ENCODE peak calls at places on chromosomes 16 and 17, in ten cellular contexts. K, G, H, J, Q, V, R, D, Z and E are unnamed samples. For H3K79me2 and H3K4me1, the result is how much of the 10 kb centered on the place peaks cover.

GRCh38 chr16:878071-878784 is 77.7 kb upstream of the GNG13 start:
- DNase-seq in K (peak), G (peak), H (no peak), J (no peak), Q (peak), V (peak), R (peak), D (no peak), Z (no peak), E (peak)

GRCh38 chr16:261031-261691 is 14.6 kb downstream of the RGS11 start:
- DNase-seq in K (no peak), G (no peak), H (no peak), J (no peak), Q (no peak), V (no peak), R (peak), D (no peak), Z (no peak), E (no peak)

GRCh38 chr16:69108905-69109252 is 3.4 kb downstream of the HAS3 start:
- DNase-seq in K (no peak), G (no peak), H (no peak), J (no peak), Q (no peak), V (no peak), R (no peak), D (no peak), Z (no peak), E (no peak)

GRCh38 chr16:50025544-50025931 is 513 bp downstream of the CNEP1R1 start:
- DNase-seq in K (peak), G (peak), H (peak), J (peak), Q (no peak), V (peak), R (peak), D (no peak), Z (peak), E (peak)

GRCh38 chr16:25155553-25156460 is 44.3 kb downstream of the LCMT1 start:
- DNase-seq in K (no peak), G (peak), H (peak), J (no peak), Q (no peak), V (no peak), R (peak), D (no peak), Z (peak), E (no peak)

GRCh38 chr16:48057085-48057484 is 98.7 kb downstream of the ABCC12 start:
- DNase-seq in K (no peak), G (no peak), H (no peak), J (no peak), Q (no peak), V (no peak), R (no peak), D (no peak), Z (no peak), E (peak)

GRCh38 chr16:23754594-23755483 is at the start of gene CHP2:
- DNase-seq in K (peak), G (no peak), H (peak), J (no peak), Q (no peak), V (no peak), R (peak), D (no peak), Z (no peak), E (no peak)

GRCh38 chr17:56521439-56522141 is 71.9 kb upstream of the NOG start:
- DNase-seq in K (no peak), G (no peak), H (no peak), J (no peak), Q (no peak), V (no peak), R (no peak), D (no peak), Z (no peak), E (no peak)

GRCh38 chr17:73203788-73204479 is 11.1 kb downstream of the COG1 start:
- DNase-seq in K (no peak), G (no peak), H (no peak), J (peak), Q (no peak), V (no peak), R (no peak), D (no peak), Z (no peak), E (no peak)

DNA sequence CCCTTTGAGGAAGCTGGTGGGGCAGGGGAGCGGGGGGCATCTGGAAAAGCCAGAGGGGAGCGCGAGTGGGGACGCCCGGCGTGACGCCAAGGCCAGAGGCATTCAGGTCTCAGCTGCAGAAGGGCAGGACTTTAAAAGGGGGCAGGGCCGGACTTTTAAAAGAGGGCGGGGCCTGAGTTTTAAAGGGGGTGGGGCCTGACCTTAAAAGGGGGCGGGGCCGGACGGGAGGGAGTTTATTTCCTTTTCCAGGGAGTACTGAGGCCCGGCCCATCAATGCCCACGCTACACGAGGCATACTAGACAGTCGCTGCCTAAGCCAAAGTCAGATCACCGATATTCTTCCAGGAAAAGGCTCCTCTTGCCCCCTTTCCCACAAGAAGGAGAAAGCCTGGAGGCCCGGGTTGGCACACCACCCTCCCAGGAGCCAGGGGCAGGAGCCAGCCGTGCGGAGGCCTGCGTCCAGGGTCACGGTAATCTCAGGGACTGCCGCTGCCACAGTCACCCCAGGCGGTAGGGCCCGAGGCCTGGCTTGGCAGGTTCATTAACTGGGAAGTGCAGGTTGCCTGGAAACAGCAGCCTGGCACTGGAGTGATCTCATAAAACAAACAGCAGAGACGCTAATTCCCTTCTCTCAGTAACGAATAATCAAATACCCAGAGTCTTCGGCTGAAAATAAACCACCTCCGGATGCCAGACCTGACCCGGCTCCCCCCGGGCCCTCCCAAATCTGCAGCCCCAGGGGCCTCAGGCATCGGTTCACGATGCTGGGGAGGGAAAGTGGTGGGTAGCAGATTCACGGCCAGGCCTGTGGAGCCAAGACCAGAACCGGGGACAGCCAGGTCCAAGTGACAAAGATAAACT is 90.7 kb downstream of the TIMM22 start:
- DNase-seq in K (peak), G (peak), H (peak), J (no peak), Q (no peak), V (peak), R (peak), D (no peak), Z (no peak), E (peak)
- H3K79me2 ChIP-seq in K (under half), G (under half), H (under half), J (under half), Q (under half), V (under half), R (under half), D (under half), Z (under half), E (under half)

DNA sequence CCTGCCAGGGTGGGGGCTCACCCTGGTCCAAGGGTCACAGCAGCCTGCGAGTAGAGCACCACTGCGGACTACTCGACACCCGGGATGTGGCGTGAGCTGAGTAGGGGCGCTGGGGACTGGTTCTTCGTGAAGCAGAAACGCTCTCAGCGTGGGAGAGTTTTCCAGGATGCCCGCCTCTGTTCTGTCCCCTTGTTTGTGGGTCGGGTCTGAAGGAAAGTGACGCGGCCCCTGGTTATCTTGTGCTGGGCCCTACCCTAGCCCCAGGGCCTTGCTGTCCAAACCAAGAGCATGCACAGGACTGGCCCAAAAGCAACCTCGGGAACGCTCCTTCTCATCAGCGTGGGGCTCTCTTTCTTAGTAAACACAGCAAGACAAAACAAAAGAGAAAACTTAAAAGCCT is 303.3 kb downstream of the IRF8 start:
- DNase-seq in K (no peak), G (no peak), H (no peak), J (no peak), Q (no peak), V (no peak), R (no peak), D (no peak), Z (no peak), E (no peak)
- H3K27ac ChIP-seq in K (no peak), G (no peak), H (no peak), J (no peak), Q (no peak), V (no peak), R (no peak), D (no peak), Z (no peak), E (no peak)

DNA sequence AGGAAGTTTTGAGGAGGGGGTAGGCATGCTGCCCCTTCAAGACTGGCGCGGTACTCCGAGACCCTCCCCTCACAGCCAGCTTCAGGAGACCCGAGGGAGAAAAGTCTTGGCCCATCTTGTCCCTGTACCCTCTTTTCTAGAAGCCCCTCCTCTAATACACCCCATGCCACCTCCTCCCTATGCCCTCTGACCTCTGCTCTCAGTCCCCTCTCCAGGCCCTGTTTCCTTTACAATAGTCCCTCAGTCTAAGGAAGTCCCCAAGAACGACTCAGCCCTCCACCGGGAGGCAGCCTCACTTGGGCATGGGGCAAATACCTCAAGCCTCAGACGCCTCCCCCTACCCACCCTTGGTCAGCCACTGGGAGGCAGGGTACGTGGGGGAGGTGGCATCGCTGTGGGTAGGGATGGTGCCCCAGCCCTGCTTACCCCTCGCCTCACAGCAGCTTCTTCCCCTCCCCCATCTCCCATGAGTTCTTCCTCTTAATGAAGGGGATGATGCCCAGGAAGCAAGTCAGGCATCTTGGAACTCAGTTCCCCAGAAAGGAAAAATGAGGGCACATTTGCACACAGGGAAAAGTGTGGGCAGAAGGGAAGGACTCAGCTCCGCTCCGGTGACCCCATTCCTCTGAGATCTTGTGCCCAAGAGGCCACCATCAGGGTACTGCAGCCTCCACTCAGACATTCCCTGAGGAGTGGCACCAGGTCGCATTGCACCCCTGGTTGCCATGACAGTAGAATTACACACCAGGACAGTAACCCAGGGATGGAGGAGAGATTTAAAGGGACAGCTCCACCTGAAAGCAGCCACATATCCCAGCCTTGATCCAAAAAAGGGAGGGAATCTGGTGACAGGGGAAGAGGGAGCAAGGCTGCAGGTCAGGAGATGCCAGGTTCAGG is 6.2 kb downstream of the MPP2 start:
- DNase-seq in K (peak), G (no peak), H (no peak), J (no peak), Q (no peak), V (no peak), R (peak), D (no peak), Z (no peak), E (no peak)
- H3K4me1 ChIP-seq in K (under half), G (under half), H (under half), J (under half), Q (under half), V (under half), R (under half), D (under half), Z (under half), E (under half)

GRCh38 chr16:12944300-12944699 is 42.9 kb downstream of the SHISA9 start:
- DNase-seq in K (no peak), G (no peak), H (no peak), J (no peak), Q (no peak), V (no peak), R (no peak), D (no peak), Z (no peak), E (no peak)

GRCh38 chr16:12942861-12943260 is 41.5 kb downstream of the SHISA9 start:
- DNase-seq in K (no peak), G (no peak), H (no peak), J (no peak), Q (no peak), V (no peak), R (no peak), D (no peak), Z (no peak), E (no peak)
- H3K79me2 ChIP-seq in K (under half), G (under half), H (half or more), J (under half), Q (under half), V (under half), R (under half), D (under half), Z (under half), E (under half)

DNA sequence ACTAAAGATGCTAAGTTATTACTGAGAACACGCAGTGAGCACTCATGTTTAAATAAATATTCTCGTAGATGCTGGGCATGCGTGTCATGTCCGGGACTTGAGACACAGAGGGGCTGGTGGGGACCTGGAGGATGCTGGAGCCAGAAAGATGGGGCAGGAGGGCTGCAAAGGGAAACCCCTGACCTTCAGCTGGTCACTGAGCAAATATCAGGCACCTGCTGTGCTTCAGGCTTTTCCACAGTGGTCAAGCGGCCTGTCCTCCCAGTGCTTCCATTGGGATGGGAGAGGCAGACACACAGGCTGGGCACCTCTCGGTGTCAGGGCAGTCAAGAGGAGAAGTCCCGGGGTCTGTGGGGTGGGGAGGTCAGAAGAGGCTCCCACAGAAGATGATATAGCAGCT is 211.4 kb downstream of the GSG1L start:
- DNase-seq in K (no peak), G (no peak), H (no peak), J (no peak), Q (no peak), V (no peak), R (peak), D (no peak), Z (no peak), E (no peak)
- H3K27ac ChIP-seq in K (no peak), G (no peak), H (no peak), J (no peak), Q (no peak), V (no peak), R (no peak), D (no peak), Z (no peak), E (no peak)

GRCh38 chr16:68064791-68065365 is 20.3 kb upstream of the NFATC3 start:
- DNase-seq in K (peak), G (peak), H (peak), J (peak), Q (peak), V (peak), R (peak), D (peak), Z (peak), E (peak)

GRCh38 chr16:68061396-68061795 is 23.8 kb upstream of the NFATC3 start:
- DNase-seq in K (no peak), G (no peak), H (no peak), J (no peak), Q (no peak), V (no peak), R (no peak), D (no peak), Z (no peak), E (no peak)

GRCh38 chr16:68059804-68060203 is 25.4 kb upstream of the NFATC3 start:
- DNase-seq in K (no peak), G (no peak), H (no peak), J (no peak), Q (no peak), V (no peak), R (no peak), D (no peak), Z (no peak), E (no peak)

GRCh38 chr16:68065716-68066305 is 19.4 kb upstream of the NFATC3 start:
- DNase-seq in K (no peak), G (peak), H (no peak), J (no peak), Q (no peak), V (no peak), R (peak), D (no peak), Z (no peak), E (no peak)

DNA sequence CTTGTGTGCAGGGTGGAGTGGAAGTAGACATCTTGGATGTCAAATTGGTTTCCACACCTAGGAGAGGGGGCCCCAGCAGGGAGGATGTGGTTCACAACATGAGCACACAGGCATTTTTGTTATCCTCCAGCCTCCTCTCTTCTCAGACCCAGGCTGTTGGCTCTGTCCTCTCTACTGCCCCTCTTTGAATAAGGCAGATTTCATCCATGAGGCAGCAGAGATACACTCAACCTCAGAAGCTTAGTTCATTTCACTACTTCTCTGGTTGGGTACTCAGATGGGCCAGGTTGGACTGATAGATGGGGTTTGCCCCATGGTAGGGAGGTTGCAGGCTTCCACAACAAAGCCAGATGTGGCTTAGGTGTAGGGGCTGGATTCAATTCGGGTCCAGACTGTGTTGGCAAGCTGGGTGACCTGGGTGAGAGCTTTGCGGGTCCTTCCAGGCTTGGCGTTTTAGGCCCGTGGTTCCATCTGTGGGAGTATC is 22.2 kb upstream of the NFATC3 start:
- DNase-seq in K (no peak), G (no peak), H (no peak), J (no peak), Q (no peak), V (no peak), R (no peak), D (no peak), Z (peak), E (no peak)
- H3K4me1 ChIP-seq in K (under half), G (under half), H (under half), J (under half), Q (under half), V (under half), R (under half), D (under half), Z (under half), E (under half)